ENCODE peak calls at places on chromosome 21, in eight cellular contexts. S, A, V, Y, M, W, P and B are unnamed samples. For H3K4me1, the result is how much of the 10 kb centered on the place peaks cover.

GRCh38 chr21:46667735-46668380 is 32.4 kb downstream of the PRMT2 start:
- DNase-seq in S (no peak), A (no peak), V (no peak), Y (no peak), M (peak), W (peak), P (no peak), B (no peak)

GRCh38 chr21:28754127-28754611 is 238.5 kb downstream of the LTN1 start:
- DNase-seq in S (no peak), A (no peak), V (no peak), Y (no peak), M (no peak), W (peak), P (peak), B (no peak)

GRCh38 chr21:40134731-40135492 is 267.7 kb downstream of the PCP4 start:
- DNase-seq in S (no peak), A (no peak), V (no peak), Y (no peak), M (no peak), W (no peak), P (no peak), B (no peak)

GRCh38 chr21:26962516-26963305 is 4.2 kb downstream of the ADAMTS5 start:
- DNase-seq in S (no peak), A (no peak), V (no peak), Y (no peak), M (no peak), W (peak), P (no peak), B (no peak)

GRCh38 chr21:27380303-27380702 is 413.4 kb upstream of the ADAMTS5 start:
- DNase-seq in S (no peak), A (no peak), V (no peak), Y (no peak), M (no peak), W (no peak), P (no peak), B (no peak)

GRCh38 chr21:37829447-37829846 is 86.8 kb downstream of the KCNJ6 start:
- DNase-seq in S (no peak), A (no peak), V (no peak), Y (peak), M (no peak), W (peak), P (no peak), B (no peak)

GRCh38 chr21:14916676-14917141 is 148.1 kb downstream of the NRIP1 start:
- DNase-seq in S (no peak), A (no peak), V (no peak), Y (no peak), M (no peak), W (peak), P (no peak), B (no peak)

GRCh38 chr21:14989359-14989758 is 75.4 kb downstream of the NRIP1 start:
- DNase-seq in S (no peak), A (no peak), V (no peak), Y (no peak), M (no peak), W (peak), P (no peak), B (no peak)

GRCh38 chr21:41361786-41362604 is at the start of gene MX2:
- DNase-seq in S (peak), A (no peak), V (peak), Y (peak), M (peak), W (peak), P (peak), B (peak)

GRCh38 chr21:23101111-23101510 is 2102.9 kb downstream of the NCAM2 start:
- DNase-seq in S (no peak), A (no peak), V (no peak), Y (no peak), M (no peak), W (no peak), P (peak), B (no peak)

GRCh38 chr21:38330671-38331070 is 73.9 kb downstream of the KCNJ15 start:
- DNase-seq in S (no peak), A (no peak), V (no peak), Y (no peak), M (no peak), W (no peak), P (no peak), B (no peak)

GRCh38 chr21:26754853-26755252 is 90.4 kb downstream of the ADAMTS1 start:
- DNase-seq in S (no peak), A (no peak), V (no peak), Y (no peak), M (no peak), W (no peak), P (no peak), B (no peak)

GRCh38 chr21:42526379-42526727 is 12.7 kb downstream of the SLC37A1 start:
- DNase-seq in S (no peak), A (no peak), V (no peak), Y (peak), M (no peak), W (no peak), P (peak), B (no peak)
- H3K4me1 ChIP-seq in S (under half), A (under half), V (half or more), Y (under half), M (under half), W (under half), P (under half), B (under half)

GRCh38 chr21:44867999-44868700 is 5.3 kb downstream of the PTTG1IP start:
- DNase-seq in S (peak), A (no peak), V (no peak), Y (no peak), M (peak), W (no peak), P (peak), B (no peak)
- H3K4me1 ChIP-seq in S (half or more), A (under half), V (under half), Y (under half), M (half or more), W (half or more), P (half or more), B (under half)

DNA sequence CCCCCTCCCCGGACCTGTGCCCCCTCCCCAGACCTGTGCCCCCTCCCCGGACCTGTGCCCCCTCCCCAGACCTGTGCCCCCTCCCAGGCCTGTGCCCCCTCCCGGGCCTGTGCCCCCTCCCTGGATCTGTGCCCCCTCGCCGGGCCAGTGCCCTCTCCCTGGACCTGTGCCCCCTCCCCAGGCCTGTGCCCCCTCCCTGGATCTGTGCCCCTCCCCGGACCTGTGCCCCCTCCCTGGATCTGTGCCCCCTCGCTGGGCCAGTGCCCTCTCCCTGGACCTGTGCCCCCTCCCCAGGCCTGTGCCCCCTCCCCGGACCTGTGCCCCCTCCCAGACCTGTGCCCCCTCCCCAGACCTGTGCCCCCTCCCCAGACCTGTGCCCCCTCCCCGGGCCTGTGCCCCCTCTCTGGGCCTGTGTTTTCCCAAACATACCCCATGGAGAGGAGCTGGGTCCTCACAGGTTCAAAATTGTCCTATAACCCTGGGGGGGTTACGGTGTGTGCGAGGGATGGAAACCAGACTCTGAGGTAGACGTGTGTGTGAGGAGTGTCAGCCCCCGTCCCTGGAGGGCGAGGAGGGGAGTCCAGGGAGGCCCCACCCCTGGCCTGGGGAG is 47.6 kb upstream of the POFUT2 start:
- DNase-seq in S (no peak), A (no peak), V (no peak), Y (no peak), M (no peak), W (no peak), P (peak), B (no peak)
- H3K4me1 ChIP-seq in S (under half), A (under half), V (under half), Y (under half), M (under half), W (under half), P (under half), B (under half)

DNA sequence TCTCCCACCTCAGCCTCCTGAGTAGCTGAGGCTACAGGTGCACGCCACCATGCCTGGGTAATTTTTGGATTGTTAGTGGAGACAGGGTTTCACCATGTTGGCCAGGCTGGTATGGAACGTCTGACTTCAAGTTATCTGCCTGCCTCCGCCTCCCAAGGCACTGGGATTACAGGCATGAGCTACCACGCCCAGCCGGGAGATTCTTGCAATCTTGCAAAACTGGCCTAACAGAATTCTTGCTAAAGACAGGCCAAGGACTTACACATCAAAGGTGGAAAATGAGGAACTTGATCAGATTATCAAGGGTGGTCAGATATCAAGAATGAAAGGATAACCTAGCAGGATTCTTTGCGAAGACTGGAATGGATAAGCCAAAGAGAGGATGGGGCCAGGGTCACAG is 98.3 kb upstream of the TIAM1 start:
- DNase-seq in S (no peak), A (no peak), V (no peak), Y (no peak), M (no peak), W (no peak), P (no peak), B (no peak)
- H3K4me1 ChIP-seq in S (under half), A (under half), V (under half), Y (under half), M (under half), W (under half), P (under half), B (under half)

DNA sequence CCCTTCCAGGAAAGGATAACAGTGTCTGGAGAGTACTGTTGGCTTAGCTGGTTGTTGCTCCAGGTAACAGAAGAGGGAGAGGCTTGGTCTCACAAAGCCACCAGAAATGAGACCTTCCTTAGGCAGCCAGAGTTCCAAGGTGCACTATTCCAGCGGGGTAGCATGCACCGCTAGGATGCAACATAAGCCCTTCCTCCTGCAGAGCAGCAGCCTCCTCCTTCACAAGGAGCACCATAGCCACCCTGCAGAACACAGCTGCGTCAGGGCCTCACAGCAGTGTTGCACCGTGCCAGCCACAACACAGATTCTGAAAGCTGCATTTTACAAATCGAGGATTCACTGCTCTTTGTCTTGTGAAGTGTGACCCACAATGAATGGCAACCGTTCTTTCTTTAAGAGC is 142.0 kb downstream of the CLIC6 start:
- DNase-seq in S (no peak), A (no peak), V (no peak), Y (no peak), M (no peak), W (no peak), P (no peak), B (no peak)
- H3K4me1 ChIP-seq in S (half or more), A (half or more), V (under half), Y (under half), M (under half), W (half or more), P (under half), B (under half)

DNA sequence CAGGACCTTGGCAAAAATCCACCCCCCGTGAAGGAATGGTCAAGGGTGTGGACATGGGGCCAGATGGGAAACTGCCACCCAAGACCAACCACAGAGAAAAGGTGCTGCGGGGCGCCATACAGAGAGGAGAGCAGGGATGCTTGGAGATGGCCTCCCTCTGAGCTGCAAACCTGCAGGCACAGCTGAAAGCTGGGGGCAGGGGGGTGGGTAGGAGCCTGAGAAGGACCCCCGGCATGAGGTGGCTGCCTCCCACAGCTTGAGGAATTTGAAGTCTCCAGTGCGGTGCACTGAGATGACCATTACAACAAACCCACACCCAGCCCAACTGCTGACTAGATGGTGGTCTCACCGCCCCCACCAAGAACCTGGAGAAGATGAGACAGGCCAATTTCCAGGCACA is 84.8 kb downstream of the WDR4 start:
- DNase-seq in S (no peak), A (no peak), V (no peak), Y (no peak), M (no peak), W (no peak), P (no peak), B (no peak)
- H3K4me1 ChIP-seq in S (under half), A (under half), V (under half), Y (under half), M (under half), W (under half), P (under half), B (under half)